ENCODE peak calls at places on chromosomes 16 and 17, in nine cellular contexts. One of them, this sample, is unnamed.

GRCh38 chr16:3003582-3004270 is 9.0 kb upstream of the CLDN9 start:
- DNase-seq in SHP77: peak; percentile 97
- DNase-seq in NK-92 treated with Interleukin-12 subunit alpha and Interleukin-12 subunit beta, amount 100 ng/mL, for 24 hours: peak; percentile 85
- DNase-seq in left lobe of liver: peak; percentile 99
- DNase-seq in NCI-H1105: peak; percentile 90
- DNase-seq in fibroblast of lung: peak; percentile 97
- DNase-seq in D341Med: peak; percentile 98
- DNase-seq in substantia nigra: peak; percentile 86
- DNase-seq in HT-29: peak; percentile 99
- DNase-seq in this sample: peak; percentile 96

GRCh38 chr16:89045181-89045815 is 48.4 kb upstream of the ACSF3 start:
- DNase-seq in fibroblast of lung: no peak
- DNase-seq in NK-92 treated with Interleukin-12 subunit alpha and Interleukin-12 subunit beta, amount 100 ng/mL, for 24 hours: no peak
- DNase-seq in left lobe of liver: no peak
- DNase-seq in NCI-H1105: no peak
- DNase-seq in SHP77: no peak
- DNase-seq in HT-29: no peak
- DNase-seq in D341Med: no peak
- DNase-seq in substantia nigra: no peak
- DNase-seq in this sample: no peak

GRCh38 chr16:69880640-69881133 is 70.4 kb upstream of the CLEC18A start:
- DNase-seq in NCI-H1105: no peak
- DNase-seq in D341Med: no peak
- DNase-seq in left lobe of liver: no peak
- DNase-seq in SHP77: no peak
- DNase-seq in HT-29: no peak
- DNase-seq in NK-92 treated with Interleukin-12 subunit alpha and Interleukin-12 subunit beta, amount 100 ng/mL, for 24 hours: no peak
- DNase-seq in substantia nigra: no peak
- DNase-seq in fibroblast of lung: peak; percentile 43
- DNase-seq in this sample: no peak

GRCh38 chr17:81517339-81518112 is 4.9 kb upstream of the ACTG1 start:
- DNase-seq in SHP77: no peak
- DNase-seq in NK-92 treated with Interleukin-12 subunit alpha and Interleukin-12 subunit beta, amount 100 ng/mL, for 24 hours: no peak
- DNase-seq in left lobe of liver: peak; percentile 44
- DNase-seq in fibroblast of lung: peak; percentile 39
- DNase-seq in HT-29: no peak
- DNase-seq in NCI-H1105: no peak
- DNase-seq in D341Med: no peak
- DNase-seq in substantia nigra: no peak
- DNase-seq in this sample: no peak

GRCh38 chr17:37792787-37793186 is 47.9 kb upstream of the HNF1B start:
- DNase-seq in D341Med: no peak
- DNase-seq in HT-29: no peak
- DNase-seq in NK-92 treated with Interleukin-12 subunit alpha and Interleukin-12 subunit beta, amount 100 ng/mL, for 24 hours: no peak
- DNase-seq in substantia nigra: no peak
- DNase-seq in left lobe of liver: no peak
- DNase-seq in fibroblast of lung: peak; percentile 76
- DNase-seq in NCI-H1105: no peak
- DNase-seq in SHP77: no peak
- DNase-seq in this sample: no peak

GRCh38 chr17:21113706-21114105 is 13.1 kb upstream of the DHRS7B start:
- DNase-seq in fibroblast of lung: no peak
- DNase-seq in SHP77: no peak
- DNase-seq in left lobe of liver: no peak
- DNase-seq in NCI-H1105: no peak
- DNase-seq in HT-29: no peak
- DNase-seq in substantia nigra: no peak
- DNase-seq in NK-92 treated with Interleukin-12 subunit alpha and Interleukin-12 subunit beta, amount 100 ng/mL, for 24 hours: no peak
- DNase-seq in D341Med: no peak
- DNase-seq in this sample: no peak

GRCh38 chr16:66256919-66257318 is 109.6 kb upstream of the CDH5 start:
- DNase-seq in NK-92 treated with Interleukin-12 subunit alpha and Interleukin-12 subunit beta, amount 100 ng/mL, for 24 hours: no peak
- DNase-seq in left lobe of liver: no peak
- DNase-seq in NCI-H1105: no peak
- DNase-seq in HT-29: no peak
- DNase-seq in substantia nigra: no peak
- DNase-seq in D341Med: no peak
- DNase-seq in fibroblast of lung: no peak
- DNase-seq in SHP77: no peak
- DNase-seq in this sample: no peak

GRCh38 chr16:2121853-2122252 is 13.8 kb downstream of the PKD1 start:
- DNase-seq in NK-92 treated with Interleukin-12 subunit alpha and Interleukin-12 subunit beta, amount 100 ng/mL, for 24 hours: no peak
- DNase-seq in SHP77: no peak
- DNase-seq in HT-29: no peak
- DNase-seq in NCI-H1105: no peak
- DNase-seq in substantia nigra: peak; percentile 13
- DNase-seq in fibroblast of lung: no peak
- DNase-seq in left lobe of liver: no peak
- DNase-seq in D341Med: no peak
- DNase-seq in this sample: no peak

GRCh38 chr16:7744546-7745294 is 412.1 kb downstream of the RBFOX1 start:
- DNase-seq in NK-92 treated with Interleukin-12 subunit alpha and Interleukin-12 subunit beta, amount 100 ng/mL, for 24 hours: no peak
- DNase-seq in left lobe of liver: no peak
- DNase-seq in D341Med: no peak
- DNase-seq in SHP77: no peak
- DNase-seq in NCI-H1105: no peak
- DNase-seq in fibroblast of lung: no peak
- DNase-seq in substantia nigra: no peak
- DNase-seq in HT-29: no peak
- DNase-seq in this sample: peak; percentile 13

GRCh38 chr16:27174007-27174406 is 29.3 kb upstream of the KDM8 start:
- DNase-seq in NK-92 treated with Interleukin-12 subunit alpha and Interleukin-12 subunit beta, amount 100 ng/mL, for 24 hours: no peak
- DNase-seq in NCI-H1105: peak; percentile 66
- DNase-seq in SHP77: peak; percentile 72
- DNase-seq in substantia nigra: no peak
- DNase-seq in left lobe of liver: no peak
- DNase-seq in HT-29: no peak
- DNase-seq in fibroblast of lung: no peak
- DNase-seq in D341Med: no peak
- DNase-seq in this sample: no peak

GRCh38 chr16:85759136-85759535 is 8.2 kb upstream of the C16orf74 start:
- DNase-seq in substantia nigra: no peak
- DNase-seq in SHP77: no peak
- DNase-seq in NK-92 treated with Interleukin-12 subunit alpha and Interleukin-12 subunit beta, amount 100 ng/mL, for 24 hours: no peak
- DNase-seq in HT-29: no peak
- DNase-seq in left lobe of liver: no peak
- DNase-seq in NCI-H1105: no peak
- DNase-seq in D341Med: no peak
- DNase-seq in fibroblast of lung: no peak
- DNase-seq in this sample: no peak

GRCh38 chr16:48165961-48166578 is 10.3 kb upstream of the ABCC12 start:
- DNase-seq in fibroblast of lung: no peak
- DNase-seq in SHP77: no peak
- DNase-seq in D341Med: no peak
- DNase-seq in NCI-H1105: no peak
- DNase-seq in HT-29: no peak
- DNase-seq in substantia nigra: no peak
- DNase-seq in NK-92 treated with Interleukin-12 subunit alpha and Interleukin-12 subunit beta, amount 100 ng/mL, for 24 hours: no peak
- DNase-seq in left lobe of liver: no peak
- DNase-seq in this sample: peak; percentile 35

GRCh38 chr16:30066882-30067583 is 1.5 kb downstream of the ALDOA start:
- DNase-seq in SHP77: no peak
- DNase-seq in substantia nigra: no peak
- DNase-seq in NCI-H1105: no peak
- DNase-seq in fibroblast of lung: no peak
- DNase-seq in left lobe of liver: no peak
- DNase-seq in NK-92 treated with Interleukin-12 subunit alpha and Interleukin-12 subunit beta, amount 100 ng/mL, for 24 hours: no peak
- DNase-seq in HT-29: no peak
- DNase-seq in D341Med: peak; percentile 73
- DNase-seq in this sample: no peak

GRCh38 chr16:2386990-2387389 is 42.3 kb upstream of the CCNF start:
- DNase-seq in SHP77: peak; percentile 59
- DNase-seq in D341Med: no peak
- DNase-seq in NK-92 treated with Interleukin-12 subunit alpha and Interleukin-12 subunit beta, amount 100 ng/mL, for 24 hours: no peak
- DNase-seq in fibroblast of lung: no peak
- DNase-seq in NCI-H1105: no peak
- DNase-seq in substantia nigra: no peak
- DNase-seq in HT-29: peak; percentile 37
- DNase-seq in left lobe of liver: no peak
- DNase-seq in this sample: no peak

GRCh38 chr16:4820652-4821051 is 18.2 kb upstream of the ROGDI start:
- DNase-seq in NK-92 treated with Interleukin-12 subunit alpha and Interleukin-12 subunit beta, amount 100 ng/mL, for 24 hours: no peak
- DNase-seq in left lobe of liver: no peak
- DNase-seq in fibroblast of lung: no peak
- DNase-seq in substantia nigra: no peak
- DNase-seq in NCI-H1105: no peak
- DNase-seq in D341Med: no peak
- DNase-seq in SHP77: no peak
- DNase-seq in HT-29: no peak
- DNase-seq in this sample: no peak

GRCh38 chr17:42248351-42249179 is 27.6 kb downstream of the STAT5B start:
- DNase-seq in substantia nigra: peak; percentile 80
- DNase-seq in left lobe of liver: peak; percentile 88
- DNase-seq in D341Med: peak; percentile 83
- DNase-seq in fibroblast of lung: peak; percentile 93
- DNase-seq in SHP77: peak; percentile 74
- DNase-seq in NCI-H1105: no peak
- DNase-seq in HT-29: no peak
- DNase-seq in NK-92 treated with Interleukin-12 subunit alpha and Interleukin-12 subunit beta, amount 100 ng/mL, for 24 hours: peak; percentile 61
- DNase-seq in this sample: peak; percentile 79

GRCh38 chr17:40522250-40522960 is 21.0 kb upstream of the TNS4 start:
- DNase-seq in left lobe of liver: no peak
- DNase-seq in fibroblast of lung: peak; percentile 38
- DNase-seq in SHP77: no peak
- DNase-seq in substantia nigra: no peak
- DNase-seq in HT-29: no peak
- DNase-seq in NCI-H1105: no peak
- DNase-seq in D341Med: no peak
- DNase-seq in NK-92 treated with Interleukin-12 subunit alpha and Interleukin-12 subunit beta, amount 100 ng/mL, for 24 hours: no peak
- DNase-seq in this sample: no peak

GRCh38 chr17:29825604-29826003 is 104.4 kb downstream of the SSH2 start:
- DNase-seq in NCI-H1105: no peak
- DNase-seq in D341Med: no peak
- DNase-seq in SHP77: no peak
- DNase-seq in left lobe of liver: no peak
- DNase-seq in fibroblast of lung: no peak
- DNase-seq in substantia nigra: no peak
- DNase-seq in NK-92 treated with Interleukin-12 subunit alpha and Interleukin-12 subunit beta, amount 100 ng/mL, for 24 hours: no peak
- DNase-seq in HT-29: peak; percentile 81
- DNase-seq in this sample: no peak

GRCh38 chr16:80006175-80006895 is 405.8 kb upstream of the MAF start:
- DNase-seq in left lobe of liver: no peak
- DNase-seq in D341Med: no peak
- DNase-seq in HT-29: no peak
- DNase-seq in NK-92 treated with Interleukin-12 subunit alpha and Interleukin-12 subunit beta, amount 100 ng/mL, for 24 hours: no peak
- DNase-seq in SHP77: no peak
- DNase-seq in fibroblast of lung: peak; percentile 76
- DNase-seq in substantia nigra: no peak
- DNase-seq in NCI-H1105: no peak
- DNase-seq in this sample: no peak

GRCh38 chr17:70767102-70767701 is 597.9 kb downstream of the KCNJ2 start:
- DNase-seq in left lobe of liver: no peak
- DNase-seq in NK-92 treated with Interleukin-12 subunit alpha and Interleukin-12 subunit beta, amount 100 ng/mL, for 24 hours: no peak
- DNase-seq in fibroblast of lung: peak; percentile 33
- DNase-seq in HT-29: peak; percentile 42
- DNase-seq in SHP77: no peak
- DNase-seq in substantia nigra: no peak
- DNase-seq in D341Med: peak; percentile 49
- DNase-seq in NCI-H1105: peak; percentile 25
- DNase-seq in this sample: peak; percentile 8

GRCh38 chr17:18246109-18246725 is 12.3 kb downstream of the FLII start:
- DNase-seq in substantia nigra: no peak
- DNase-seq in left lobe of liver: no peak
- DNase-seq in NCI-H1105: no peak
- DNase-seq in fibroblast of lung: no peak
- DNase-seq in D341Med: no peak
- DNase-seq in NK-92 treated with Interleukin-12 subunit alpha and Interleukin-12 subunit beta, amount 100 ng/mL, for 24 hours: no peak
- DNase-seq in HT-29: no peak
- DNase-seq in SHP77: no peak
- DNase-seq in this sample: no peak

GRCh38 chr17:44061446-44061845 is 5.0 kb downstream of the LSM12 start:
- DNase-seq in fibroblast of lung: no peak
- DNase-seq in substantia nigra: no peak
- DNase-seq in SHP77: no peak
- DNase-seq in NK-92 treated with Interleukin-12 subunit alpha and Interleukin-12 subunit beta, amount 100 ng/mL, for 24 hours: no peak
- DNase-seq in D341Med: no peak
- DNase-seq in left lobe of liver: no peak
- DNase-seq in HT-29: no peak
- DNase-seq in NCI-H1105: no peak
- DNase-seq in this sample: no peak

GRCh38 chr17:15091825-15092224 is 173.3 kb downstream of the PMP22 start:
- DNase-seq in SHP77: no peak
- DNase-seq in HT-29: peak; percentile 1
- DNase-seq in D341Med: no peak
- DNase-seq in left lobe of liver: no peak
- DNase-seq in substantia nigra: no peak
- DNase-seq in NCI-H1105: no peak
- DNase-seq in fibroblast of lung: no peak
- DNase-seq in NK-92 treated with Interleukin-12 subunit alpha and Interleukin-12 subunit beta, amount 100 ng/mL, for 24 hours: no peak
- DNase-seq in this sample: no peak

GRCh38 chr16:84048871-84049270 is 6.3 kb upstream of the SLC38A8 start:
- DNase-seq in NCI-H1105: no peak
- DNase-seq in D341Med: no peak
- DNase-seq in NK-92 treated with Interleukin-12 subunit alpha and Interleukin-12 subunit beta, amount 100 ng/mL, for 24 hours: no peak
- DNase-seq in fibroblast of lung: no peak
- DNase-seq in substantia nigra: no peak
- DNase-seq in HT-29: no peak
- DNase-seq in SHP77: no peak
- DNase-seq in left lobe of liver: no peak
- DNase-seq in this sample: no peak

GRCh38 chr17:50052822-50053653 is 2.9 kb upstream of the ITGA3 start:
- DNase-seq in NK-92 treated with Interleukin-12 subunit alpha and Interleukin-12 subunit beta, amount 100 ng/mL, for 24 hours: no peak
- DNase-seq in D341Med: no peak
- DNase-seq in left lobe of liver: peak; percentile 57
- DNase-seq in substantia nigra: no peak
- DNase-seq in HT-29: peak; percentile 46
- DNase-seq in NCI-H1105: no peak
- DNase-seq in SHP77: no peak
- DNase-seq in fibroblast of lung: peak; percentile 72
- DNase-seq in this sample: no peak

GRCh38 chr16:2882460-2883026 is 472 bp upstream of the FLYWCH2 start:
- DNase-seq in D341Med: peak; percentile 93
- DNase-seq in SHP77: peak; percentile 93
- DNase-seq in left lobe of liver: peak; percentile 90
- DNase-seq in HT-29: peak; percentile 98
- DNase-seq in substantia nigra: peak; percentile 96
- DNase-seq in NCI-H1105: peak; percentile 87
- DNase-seq in NK-92 treated with Interleukin-12 subunit alpha and Interleukin-12 subunit beta, amount 100 ng/mL, for 24 hours: peak; percentile 94
- DNase-seq in fibroblast of lung: peak; percentile 98
- DNase-seq in this sample: peak; percentile 96

This sample was measured in NCI-H446 treated with DMSO at 0.1 percent for 48 hours.